ENCODE peak calls at places on chromosomes 4 and X, in eight cellular contexts. P, O, X, K, F, M, Y and T are unnamed samples.

GRCh38 chrX:49029876-49030275 is 13.3 kb downstream of the TFE3 start:
- ATAC-seq in P (peak; percentile 97), O (peak; percentile 73), X (no peak), K (peak; percentile 54), F (peak; percentile 25), M (no peak), Y (peak; percentile 91), T (peak; percentile 14)

GRCh38 chrX:41473936-41474725 is 27.0 kb downstream of the NYX start:
- ATAC-seq in P (no peak), O (no peak), X (no peak), K (no peak), F (no peak), M (no peak), Y (no peak), T (no peak)

GRCh38 chr4:11650801-11651596 is 222.3 kb upstream of the HS3ST1 start:
- ATAC-seq in P (peak; percentile 87), O (no peak), X (no peak), K (peak; percentile 53), F (peak; percentile 51), M (no peak), Y (no peak), T (no peak)

GRCh38 chrX:71542825-71543224 is 9.9 kb downstream of the OGT start:
- ATAC-seq in P (no peak), O (no peak), X (no peak), K (no peak), F (no peak), M (no peak), Y (no peak), T (no peak)

GRCh38 chrX:31653395-31653794 is 581.6 kb upstream of the FTHL17 start:
- ATAC-seq in P (no peak), O (no peak), X (no peak), K (no peak), F (peak; percentile 61), M (no peak), Y (no peak), T (no peak)

GRCh38 chrX:103651374-103651773 is 22.6 kb downstream of the TCEAL1 start:
- ATAC-seq in P (no peak), O (no peak), X (no peak), K (no peak), F (no peak), M (no peak), Y (no peak), T (no peak)

GRCh38 chrX:129698150-129698549 is 40.6 kb upstream of the XPNPEP2 start:
- ATAC-seq in P (no peak), O (no peak), X (peak; percentile 42), K (peak; percentile 83), F (no peak), M (no peak), Y (no peak), T (no peak)

GRCh38 chr4:1330761-1331590 is 16.0 kb upstream of the UVSSA start:
- ATAC-seq in P (no peak), O (no peak), X (no peak), K (no peak), F (no peak), M (no peak), Y (no peak), T (no peak)

GRCh38 chr4:147725673-147726072 is 6.2 kb upstream of the ARHGAP10 start:
- ATAC-seq in P (peak; percentile 24), O (no peak), X (no peak), K (no peak), F (no peak), M (no peak), Y (no peak), T (no peak)

GRCh38 chrX:141904262-141904661 is 568 bp downstream of the MAGEC1 start:
- ATAC-seq in P (no peak), O (peak; percentile 85), X (no peak), K (no peak), F (no peak), M (no peak), Y (no peak), T (no peak)

GRCh38 chr4:38500433-38500832 is 163.6 kb upstream of the KLF3 start:
- ATAC-seq in P (no peak), O (no peak), X (no peak), K (no peak), F (no peak), M (no peak), Y (no peak), T (no peak)

GRCh38 chr4:122873752-122874151 is 47.1 kb downstream of the FGF2 start:
- ATAC-seq in P (no peak), O (no peak), X (no peak), K (peak; percentile 45), F (no peak), M (peak; percentile 23), Y (no peak), T (no peak)

GRCh38 chr4:168857546-168858314 is 152.3 kb downstream of the CBR4 start:
- ATAC-seq in P (no peak), O (no peak), X (no peak), K (no peak), F (no peak), M (no peak), Y (no peak), T (no peak)

GRCh38 chr4:143514432-143514831 is 930 bp downstream of the SMARCA5 start:
- ATAC-seq in P (peak; percentile 18), O (peak; percentile 74), X (peak; percentile 64), K (peak; percentile 23), F (peak; percentile 36), M (peak; percentile 58), Y (peak; percentile 66), T (no peak)

GRCh38 chrX:2345562-2345961 is 155.2 kb downstream of the DHRSX start:
- ATAC-seq in P (no peak), O (no peak), X (no peak), K (no peak), F (no peak), M (no peak), Y (no peak), T (no peak)

GRCh38 chr4:169846396-169846795 is 88.7 kb upstream of the HPF1 start:
- ATAC-seq in P (no peak), O (no peak), X (no peak), K (no peak), F (no peak), M (no peak), Y (no peak), T (no peak)

DNA sequence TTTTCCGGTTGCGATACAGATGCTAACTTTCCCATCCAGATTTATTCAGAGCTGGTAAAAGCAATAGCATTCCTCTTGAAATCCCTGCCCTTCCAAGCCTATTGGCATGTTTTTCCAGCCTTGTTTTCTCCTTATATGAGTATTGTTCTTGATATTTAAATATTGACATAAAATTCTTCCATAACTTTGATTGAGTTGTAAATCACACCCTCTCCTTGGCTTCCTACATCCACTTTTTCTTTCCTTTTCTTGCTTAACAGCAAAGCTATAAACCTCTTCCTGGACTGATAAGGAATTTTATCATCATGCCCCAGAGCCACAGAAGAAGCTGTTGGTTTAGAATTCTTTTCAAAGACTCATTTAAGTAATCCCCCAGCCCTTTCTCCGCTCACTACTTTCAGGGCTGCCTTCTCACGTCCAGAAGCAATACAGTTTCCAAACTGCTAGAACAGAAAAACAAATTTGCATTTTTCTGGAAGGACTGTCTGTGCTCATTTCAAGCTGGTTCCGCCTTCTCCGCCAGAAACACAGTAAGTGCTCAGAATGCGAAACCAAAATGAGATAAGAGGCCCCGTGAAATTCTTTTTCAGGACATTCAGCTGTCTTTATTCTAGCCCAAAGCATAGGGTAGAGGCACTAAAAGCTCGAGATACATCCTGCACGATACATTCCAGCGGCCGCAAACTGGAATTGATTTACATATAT is 922 bp downstream of the MID1 start:
- ATAC-seq in P (no peak), O (no peak), X (no peak), K (no peak), F (no peak), M (peak; percentile 44), Y (no peak), T (peak; percentile 25)
- H3K4me3 ChIP-seq in P (peak overlapping the region; percentile 77), O (no peak overlapping the region), X (no peak overlapping the region), K (peak overlapping the region; percentile 71), F (peak overlapping the region; percentile 8), M (peak overlapping the region; percentile 58), Y (peak overlapping the region; percentile 78), T (peak overlapping the region; percentile 59)

GRCh38 chr4:181849472-181849871 is 393.7 kb upstream of the TENM3 start:
- ATAC-seq in P (no peak), O (no peak), X (no peak), K (no peak), F (no peak), M (no peak), Y (no peak), T (no peak)
- TF ChIP-seq POLR2AphosphoS5 in P (no peak), O (no peak), X (no peak), K (no peak), F (no peak), M (no peak), Y (no peak), T (no peak)

DNA sequence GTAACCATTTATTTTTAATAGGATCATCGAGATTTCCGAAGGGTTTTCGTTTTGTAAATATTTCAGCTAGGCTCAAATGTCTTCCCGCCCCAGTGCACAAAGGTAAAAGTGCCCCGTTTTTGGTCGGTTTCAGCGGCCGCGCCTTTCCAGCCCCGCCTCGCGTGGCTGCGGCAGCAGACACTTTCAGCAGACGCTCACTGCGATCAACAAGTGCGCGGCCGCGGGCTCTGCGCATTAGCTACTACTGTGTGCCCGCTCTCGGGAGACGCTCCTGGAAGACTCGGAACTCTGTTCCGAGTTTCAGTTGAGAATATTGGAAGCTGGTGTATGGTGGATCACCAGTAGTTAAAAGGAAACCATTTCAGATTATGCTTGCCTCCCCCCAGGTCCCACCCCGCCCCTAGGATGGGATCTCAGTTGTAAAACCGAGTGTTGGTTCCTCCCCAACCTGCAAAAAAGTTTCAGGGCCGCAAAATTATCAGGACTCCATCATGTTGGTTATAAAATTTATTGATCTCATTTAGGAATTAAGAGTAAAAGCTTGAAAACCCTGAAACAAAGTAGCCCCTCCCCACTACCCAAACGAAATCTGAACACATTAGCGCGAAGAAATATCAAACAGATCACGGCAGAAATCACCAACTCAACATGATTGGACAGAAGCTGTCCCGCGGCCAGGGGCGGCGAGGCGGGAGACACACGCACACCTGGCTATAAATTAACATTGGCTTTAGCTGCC is 2.2 kb downstream of the SOX3 start:
- ATAC-seq in P (no peak), O (no peak), X (no peak), K (no peak), F (no peak), M (no peak), Y (no peak), T (no peak)
- H3K27me3 ChIP-seq in P (no peaks in the 10 kb centered on the region), O (no peaks in the 10 kb centered on the region), X (no peaks in the 10 kb centered on the region), K (no peaks in the 10 kb centered on the region), F (no peaks in the 10 kb centered on the region), M (peaks cover 18% of the 10 kb centered on the region), Y (peaks cover 81% of the 10 kb centered on the region), T (peaks cover 87% of the 10 kb centered on the region)

DNA sequence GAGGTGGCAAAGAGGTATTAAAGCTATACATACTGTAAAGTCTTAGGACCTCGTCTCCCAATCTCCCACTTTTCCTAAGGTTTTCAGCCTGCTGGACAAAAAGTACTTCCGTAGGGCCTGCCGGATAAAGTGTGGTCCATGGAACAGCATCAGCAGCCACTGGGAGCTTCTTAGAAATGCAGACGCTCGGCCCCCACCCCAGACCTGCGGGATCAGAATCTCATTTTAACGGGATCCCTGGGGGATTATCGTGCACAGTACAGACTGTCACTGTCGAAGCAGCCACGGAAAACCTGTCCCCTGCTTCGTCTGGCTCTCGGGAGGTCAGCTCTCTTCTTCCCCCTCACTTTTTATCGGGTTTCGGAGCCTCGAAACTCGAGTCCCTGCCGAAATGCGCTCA is 802 bp downstream of the ADGRG2 start:
- ATAC-seq in P (no peak), O (no peak), X (no peak), K (no peak), F (no peak), M (no peak), Y (peak; percentile 14), T (no peak)
- H3K4me3 ChIP-seq in P (no peak overlapping the region), O (no peak overlapping the region), X (no peak overlapping the region), K (peak overlapping the region; percentile 30), F (no peak overlapping the region), M (peak overlapping the region; percentile 47), Y (peak overlapping the region; percentile 60), T (peak overlapping the region; percentile 36)

GRCh38 chrX:154097597-154098541 is at the start of gene MECP2:
- ATAC-seq in P (peak; percentile 94), O (peak; percentile 82), X (peak; percentile 84), K (peak; percentile 94), F (peak; percentile 88), M (peak; percentile 98), Y (peak; percentile 70), T (peak; percentile 96)
- TF ChIP-seq POLR2AphosphoS5 in P (peak; percentile 49), O (no peak), X (peak; percentile 24), K (no peak), F (no peak), M (peak; percentile 32), Y (peak; percentile 46), T (peak; percentile 20)